ENCODE peak calls at places on chromosome X, in nine cellular contexts. U is AG10803, I is AG09309, O is dorsolateral prefrontal cortex, Q is cardiac fibroblast, S is fibroblast of pulmonary artery, W is epithelial cell of esophagus, B is astrocyte of the cerebellum, L is OCI-LY7. T is an unnamed sample.

GRCh38 chrX:145609951-145610511 is 207.6 kb upstream of the SLITRK2 start:
- DNase-seq in I (no peak), U (peak), B (peak), S (no peak), L (no peak), Q (no peak), O (no peak), W (peak), T (no peak)

GRCh38 chrX:8783100-8784098 is 17.8 kb downstream of the FAM9A start:
- DNase-seq in O (no peak), I (no peak), Q (peak), W (peak), L (no peak), B (no peak), S (peak), U (peak), T (no peak)

GRCh38 chrX:45850775-45851433 is 650.2 kb upstream of the DIPK2B start:
- DNase-seq in O (no peak), U (peak), W (peak), L (no peak), S (peak), B (no peak), Q (peak), I (no peak), T (no peak)

GRCh38 chrX:48681539-48682183 is 1.9 kb upstream of the WAS start:
- DNase-seq in W (no peak), B (no peak), L (no peak), U (no peak), I (no peak), Q (no peak), O (no peak), S (no peak), T (no peak)

GRCh38 chrX:17377047-17377692 is 2.2 kb downstream of the NHS start:
- DNase-seq in S (peak), L (no peak), O (no peak), W (peak), U (peak), Q (no peak), I (no peak), B (no peak), T (no peak)

GRCh38 chrX:68895339-68896250 is 66.8 kb downstream of the EFNB1 start:
- DNase-seq in I (no peak), B (no peak), S (peak), U (peak), W (peak), Q (peak), O (no peak), L (no peak), T (no peak)

GRCh38 chrX:56219702-56220101 is 12.5 kb upstream of the KLF8 start:
- DNase-seq in Q (no peak), B (no peak), I (no peak), W (peak), S (no peak), L (no peak), O (no peak), U (no peak), T (no peak)

GRCh38 chrX:142994988-142995387 is 30.7 kb upstream of the SPANXN4 start:
- DNase-seq in O (no peak), W (no peak), Q (no peak), U (no peak), I (no peak), B (no peak), L (no peak), S (no peak), T (no peak)

GRCh38 chrX:47206316-47206715 is 12.2 kb upstream of the CDK16 start:
- DNase-seq in O (no peak), W (peak), U (no peak), L (no peak), B (no peak), S (no peak), I (no peak), Q (no peak), T (no peak)

GRCh38 chrX:1903380-1903935 is 288.6 kb downstream of the ASMT start:
- DNase-seq in B (peak), O (no peak), L (no peak), W (peak), Q (peak), S (peak), U (peak), I (peak), T (peak)

GRCh38 chrX:1468250-1468772 is 15.6 kb upstream of the ASMTL start:
- DNase-seq in O (peak), Q (peak), W (peak), S (peak), U (peak), L (peak), I (peak), B (no peak), T (no peak)

GRCh38 chrX:1807301-1807731 is 192.5 kb downstream of the ASMT start:
- DNase-seq in W (no peak), L (no peak), B (peak), I (no peak), S (no peak), O (no peak), U (peak), Q (no peak), T (peak)

GRCh38 chrX:79270401-79270800 is 96.7 kb downstream of the ITM2A start:
- DNase-seq in U (no peak), L (peak), B (no peak), Q (peak), O (no peak), W (no peak), S (peak), I (no peak), T (no peak)

GRCh38 chrX:143486105-143486504 is 31.2 kb downstream of the SPANXN3 start:
- DNase-seq in L (no peak), Q (no peak), U (no peak), B (no peak), O (no peak), W (no peak), I (no peak), S (no peak), T (no peak)

DNA sequence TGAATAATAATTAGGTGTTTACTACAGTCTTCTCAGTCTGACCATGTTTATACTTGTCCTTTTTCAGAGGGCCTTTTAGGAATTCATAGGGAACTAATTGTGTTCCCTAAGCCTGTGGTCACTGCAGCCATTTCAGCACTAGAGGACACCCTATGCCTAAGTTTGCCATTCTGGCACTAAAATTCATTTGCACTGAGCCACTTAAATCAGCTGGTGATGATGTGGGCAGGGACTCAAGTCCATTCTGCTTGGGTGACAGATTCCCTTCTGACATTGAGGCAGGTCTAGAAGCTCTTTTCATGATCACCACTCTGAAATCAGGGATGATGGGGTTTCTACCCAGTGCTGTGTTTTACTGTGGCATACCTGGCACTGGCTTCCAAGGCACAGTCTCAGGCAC is 1178.9 kb upstream of the DIAPH2 start:
- DNase-seq in S (no peak), O (no peak), L (no peak), I (no peak), U (no peak), B (no peak), W (peak), Q (no peak), T (no peak)
- TF ChIP-seq CTCF in S (no peak), O (no peak), L (no peak), I (no peak), U (no peak), B (no peak), W (peak), Q (no peak), T (no peak)

GRCh38 chrX:21657318-21658151 is 595 bp downstream of the KLHL34 start:
- DNase-seq in W (no peak), I (no peak), S (no peak), L (no peak), Q (no peak), B (no peak), O (no peak), U (no peak), T (no peak)
- H3K4me3 ChIP-seq in W (no peak), I (no peak), S (no peak), L (no peak), Q (no peak), B (no peak), O (no peak), U (no peak), T (no peak)

GRCh38 chrX:133838761-133839676 is 146.4 kb downstream of the GPC3 start:
- DNase-seq in S (peak), Q (peak), B (peak), I (no peak), U (peak), L (peak), O (no peak), W (peak), T (no peak)
- TF ChIP-seq CTCF in S (peak), Q (peak), B (peak), I (peak), U (peak), L (peak), O (peak), W (peak), T (peak)

DNA sequence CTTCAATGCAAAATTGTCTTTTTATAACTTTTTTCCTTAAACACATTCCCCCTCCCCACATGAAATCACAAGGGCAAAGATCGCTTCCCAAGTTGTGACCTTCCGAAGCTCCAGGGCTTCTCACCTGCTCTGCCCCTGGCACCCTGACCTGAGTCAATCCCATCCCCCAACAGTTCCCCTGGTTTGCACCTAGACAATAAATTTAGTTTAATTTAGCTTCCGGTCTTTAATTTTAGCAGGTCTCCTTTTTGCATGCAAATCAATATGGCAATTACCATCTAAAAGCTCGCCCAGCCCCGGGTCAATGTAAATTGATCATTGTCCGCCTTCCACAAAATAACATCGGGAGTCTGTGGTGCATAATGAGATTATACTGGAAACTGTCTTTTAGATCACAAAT is 6.8 kb downstream of the BCOR start:
- DNase-seq in U (no peak), Q (no peak), I (no peak), O (no peak), B (no peak), S (no peak), W (no peak), L (no peak), T (no peak)
- H3K4me3 ChIP-seq in U (no peak), Q (no peak), I (no peak), O (no peak), B (no peak), S (no peak), W (no peak), L (peak), T (no peak)

DNA sequence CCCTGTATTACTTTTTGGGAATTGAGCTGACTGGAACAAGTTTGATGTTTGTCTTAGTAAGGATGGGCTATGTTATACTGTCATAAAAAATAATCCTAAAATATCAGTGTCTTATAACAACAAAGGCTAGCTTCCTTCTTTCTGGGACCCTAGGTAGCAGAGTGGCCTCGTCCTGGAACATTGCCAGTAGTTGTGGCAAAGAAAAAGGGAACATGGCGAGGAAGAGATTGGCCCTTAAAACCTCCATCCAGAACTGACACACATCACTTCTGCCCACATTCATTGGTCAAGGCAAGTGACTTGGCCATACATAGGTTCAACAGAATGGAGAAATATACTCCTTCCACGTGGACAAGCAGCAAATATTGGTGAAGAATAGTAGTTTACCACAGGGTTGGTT is 287.9 kb downstream of the PPP1R2C start:
- DNase-seq in B (no peak), W (no peak), I (no peak), U (no peak), S (no peak), O (no peak), L (no peak), Q (no peak), T (no peak)
- TF ChIP-seq CTCF in B (no peak), W (no peak), I (no peak), U (no peak), S (no peak), O (no peak), L (no peak), Q (no peak), T (no peak)

GRCh38 chrX:89033723-89034122 is 286.7 kb downstream of the CPXCR1 start:
- DNase-seq in W (no peak), B (no peak), S (no peak), U (no peak), O (no peak), Q (no peak), L (no peak), I (no peak), T (no peak)
- H3K4me3 ChIP-seq in W (no peak), B (no peak), S (no peak), U (no peak), O (no peak), Q (no peak), L (no peak), I (no peak), T (no peak)

T was measured in BJ.